ENCODE peak calls at places on chromosomes 13 and 19, in four cellular contexts. P is effector memory CD8-positive, alpha-beta T cell; B is activated CD4-positive, CD25-positive, alpha-beta regulatory T cell; L is lower leg skin. A is an unnamed sample.

GRCh38 chr13:46082324-46082723 is 22.5 kb downstream of the CPB2 start:
- DNase-seq in P (no peak), L (no peak), B (no peak), A (no peak)

GRCh38 chr19:35363001-35363590 is 4.8 kb downstream of the FFAR3 start:
- DNase-seq in L (peak), P (no peak), B (no peak), A (no peak)

GRCh38 chr19:5052515-5052914 is 83.6 kb downstream of the KDM4B start:
- DNase-seq in P (no peak), B (no peak), L (no peak), A (no peak)

GRCh38 chr19:16778796-16779411 is 50.3 kb upstream of the SIN3B start:
- DNase-seq in B (no peak), L (no peak), P (peak), A (peak)

GRCh38 chr19:35446194-35446593 is 1.9 kb upstream of the FFAR2 start:
- DNase-seq in P (peak), L (no peak), B (no peak), A (no peak)

GRCh38 chr19:44603201-44603945 is 10.0 kb upstream of the IGSF23 start:
- DNase-seq in B (no peak), L (no peak), P (no peak), A (peak)

GRCh38 chr13:92175330-92175729 is 776.9 kb downstream of the GPC5 start:
- DNase-seq in L (no peak), B (no peak), P (no peak), A (peak)

GRCh38 chr13:52949044-52949443 is 79.6 kb upstream of the OLFM4 start:
- DNase-seq in L (no peak), P (no peak), B (no peak), A (no peak)

GRCh38 chr19:45217193-45217956 is 27.8 kb downstream of the EXOC3L2 start:
- DNase-seq in P (no peak), B (no peak), L (no peak), A (no peak)

GRCh38 chr13:105048685-105049084 is 1486.8 kb downstream of the EFNB2 start:
- DNase-seq in B (no peak), L (no peak), P (no peak), A (no peak)

GRCh38 chr13:51912091-51912490 is 50.3 kb downstream of the CCDC70 start:
- DNase-seq in B (no peak), P (no peak), L (peak), A (no peak)

GRCh38 chr13:28159057-28159456 is 20.7 kb downstream of the PAN3 start:
- DNase-seq in L (no peak), B (no peak), P (no peak), A (no peak)

GRCh38 chr19:40091205-40092129 is 724 bp upstream of the ZNF780A start:
- DNase-seq in L (no peak), P (no peak), B (no peak), A (no peak)

GRCh38 chr19:34519602-34520001 is 38.0 kb downstream of the WTIP start:
- DNase-seq in B (no peak), L (no peak), P (no peak), A (no peak)

GRCh38 chr19:51250786-51251452 is at the start of gene SIGLECL1:
- DNase-seq in B (no peak), P (no peak), L (no peak), A (no peak)

GRCh38 chr19:2507109-2507508 is 31.2 kb downstream of the GADD45B start:
- DNase-seq in B (no peak), L (no peak), P (no peak), A (no peak)

GRCh38 chr13:52345631-52346251 is 60.2 kb downstream of the THSD1 start:
- DNase-seq in P (no peak), L (no peak), B (no peak), A (no peak)

GRCh38 chr19:11377237-11377636 is 2.8 kb downstream of the SWSAP1 start:
- DNase-seq in B (no peak), P (no peak), L (no peak), A (no peak)

GRCh38 chr19:50843701-50844221 is 10.4 kb upstream of the KLK15 start:
- DNase-seq in B (no peak), L (peak), P (no peak), A (no peak)

GRCh38 chr13:25584975-25585374 is 213.2 kb downstream of the ATP8A2 start:
- DNase-seq in P (no peak), B (no peak), L (no peak), A (no peak)

GRCh38 chr13:74871671-74872070 is 610.3 kb downstream of the TBC1D4 start:
- DNase-seq in P (no peak), B (no peak), L (no peak), A (no peak)

GRCh38 chr19:3682741-3683404 is 17.4 kb downstream of the PIP5K1C start:
- DNase-seq in B (no peak), P (no peak), L (no peak), A (no peak)

GRCh38 chr19:35785087-35785627 is 9.8 kb downstream of the ARHGAP33 start:
- DNase-seq in L (no peak), P (no peak), B (no peak), A (no peak)

GRCh38 chr13:114230117-114230516 is 4.6 kb upstream of the CDC16 start:
- DNase-seq in B (no peak), L (no peak), P (no peak), A (no peak)

GRCh38 chr13:84844473-84844872 is 954.7 kb downstream of the SLITRK6 start:
- DNase-seq in P (no peak), B (no peak), L (no peak), A (no peak)

GRCh38 chr19:53076984-53077383 is 26.2 kb downstream of the ZNF160 start:
- DNase-seq in B (no peak), P (no peak), L (no peak), A (no peak)

GRCh38 chr13:59425211-59425721 is 738.5 kb downstream of the DIAPH3 start:
- DNase-seq in B (no peak), L (no peak), P (no peak), A (no peak)

GRCh38 chr19:4272894-4273293 is 6.2 kb upstream of the SHD start:
- DNase-seq in L (no peak), B (no peak), P (no peak), A (no peak)

GRCh38 chr13:20175907-20176652 is 15.2 kb upstream of the GJA3 start:
- DNase-seq in B (no peak), P (no peak), L (no peak), A (no peak)

GRCh38 chr13:27076411-27076810 is 95.2 kb downstream of the USP12 start:
- DNase-seq in L (no peak), B (no peak), P (no peak), A (no peak)

GRCh38 chr19:32372726-32373613 is 27.6 kb downstream of the ZNF507 start:
- DNase-seq in P (no peak), B (no peak), L (no peak), A (no peak)

GRCh38 chr19:16897572-16898056 is 8.8 kb downstream of the F2RL3 start:
- DNase-seq in B (no peak), P (peak), L (peak), A (no peak)

GRCh38 chr13:64746845-64747244 is 2483.3 kb downstream of the PCDH9 start:
- DNase-seq in L (no peak), P (no peak), B (no peak), A (no peak)

GRCh38 chr13:48132961-48133360 is 38.1 kb upstream of the MED4 start:
- DNase-seq in L (no peak), P (no peak), B (no peak), A (no peak)

GRCh38 chr19:14405380-14405757 is 13.8 kb downstream of the DDX39A start:
- DNase-seq in B (no peak), P (peak), L (no peak), A (no peak)

GRCh38 chr19:12872941-12873890 is 8.0 kb downstream of the DNASE2 start:
- DNase-seq in L (no peak), B (no peak), P (peak), A (peak)